ENCODE peak calls at places on chromosomes 5 and 9, in five cellular contexts. B, N, T, C and J are unnamed samples.

GRCh38 chr5:16489322-16489791 is 23.8 kb upstream of the ZNF622 start:
- DNase-seq in B (no peak), N (peak), T (peak), C (no peak), J (peak)

GRCh38 chr5:7897014-7897600 is 28.2 kb downstream of the MTRR start:
- DNase-seq in B (no peak), N (peak), T (peak), C (peak), J (peak)

GRCh38 chr9:133689151-133689763 is 48.9 kb downstream of the SARDH start:
- DNase-seq in B (no peak), N (no peak), T (no peak), C (no peak), J (no peak)

GRCh38 chr9:133768859-133769510 is 30.8 kb upstream of the SARDH start:
- DNase-seq in B (no peak), N (no peak), T (peak), C (no peak), J (no peak)

GRCh38 chr9:127351182-127352166 is 45.5 kb upstream of the SLC2A8 start:
- DNase-seq in B (no peak), N (no peak), T (no peak), C (no peak), J (no peak)

GRCh38 chr5:7875151-7875550 is 6.2 kb downstream of the MTRR start:
- DNase-seq in B (no peak), N (no peak), T (no peak), C (no peak), J (no peak)

GRCh38 chr5:59328801-59329296 is 564.7 kb downstream of the PDE4D start:
- DNase-seq in B (no peak), N (peak), T (peak), C (peak), J (peak)

GRCh38 chr9:60546406-60546805 is 367.8 kb upstream of the SPATA31A5 start:
- DNase-seq in B (no peak), N (no peak), T (no peak), C (no peak), J (no peak)

GRCh38 chr5:142753114-142753764 is 16.9 kb upstream of the ARHGAP26 start:
- DNase-seq in B (no peak), N (peak), T (no peak), C (peak), J (peak)

GRCh38 chr5:100780376-100780870 is 122.7 kb downstream of the ST8SIA4 start:
- DNase-seq in B (no peak), N (no peak), T (no peak), C (no peak), J (no peak)

GRCh38 chr9:121700831-121701419 is 49.5 kb downstream of the DAB2IP start:
- DNase-seq in B (no peak), N (no peak), T (no peak), C (no peak), J (no peak)

GRCh38 chr5:1834721-1835425 is 33.7 kb downstream of the NDUFS6 start:
- DNase-seq in B (no peak), N (no peak), T (no peak), C (no peak), J (no peak)

GRCh38 chr9:106146066-106146840 is 451.9 kb downstream of the TMEM38B start:
- DNase-seq in B (no peak), N (no peak), T (no peak), C (no peak), J (no peak)

GRCh38 chr5:134026521-134027202 is 21.9 kb upstream of the VDAC1 start:
- DNase-seq in B (no peak), N (peak), T (peak), C (peak), J (peak)

GRCh38 chr5:114237766-114238165 is 124.1 kb upstream of the KCNN2 start:
- DNase-seq in B (no peak), N (peak), T (no peak), C (peak), J (peak)

GRCh38 chr5:43648499-43649124 is 45.6 kb downstream of the NNT start:
- DNase-seq in B (no peak), N (no peak), T (no peak), C (no peak), J (no peak)

GRCh38 chr5:143791848-143792701 is 19.9 kb upstream of the HMHB1 start:
- DNase-seq in B (no peak), N (no peak), T (no peak), C (no peak), J (peak)

GRCh38 chr5:151051066-151051930 is 29.5 kb downstream of the TNIP1 start:
- DNase-seq in B (no peak), N (peak), T (peak), C (peak), J (peak)

GRCh38 chr9:129319076-129319937 is 141.2 kb upstream of the IER5L start:
- DNase-seq in B (no peak), N (no peak), T (no peak), C (no peak), J (no peak)

GRCh38 chr9:70161414-70161732 is 97.4 kb upstream of the SMC5 start:
- DNase-seq in B (no peak), N (no peak), T (no peak), C (no peak), J (no peak)

GRCh38 chr5:159206368-159206767 is 3.0 kb downstream of the RNF145 start:
- DNase-seq in B (no peak), N (no peak), T (no peak), C (no peak), J (no peak)

GRCh38 chr9:78982849-78983248 is 588.9 kb upstream of the TLE4 start:
- DNase-seq in B (no peak), N (peak), T (no peak), C (peak), J (peak)

GRCh38 chr9:136848393-136849037 is 694 bp upstream of the PHPT1 start:
- DNase-seq in B (no peak), N (peak), T (peak), C (no peak), J (peak)

GRCh38 chr9:129487658-129488483 is 133.0 kb downstream of the C9orf50 start:
- DNase-seq in B (no peak), N (peak), T (no peak), C (peak), J (peak)

GRCh38 chr9:86598411-86599239 is 244.4 kb upstream of the TUT7 start:
- DNase-seq in B (no peak), N (peak), T (no peak), C (no peak), J (no peak)